ENCODE peak calls at places on chromosomes 11 and 22, in five cellular contexts. I is osteoblast, U is activated T-cell treated with anti-CD3 and anti-CD28 coated beads for 1 hour, K is tibial artery, E is HEK293T. W is an unnamed sample.

GRCh38 chr11:124839051-124839971 is 25.9 kb upstream of the ROBO3 start:
- DNase-seq in I (peak), U (no peak), K (no peak), E (no peak), W (peak)

GRCh38 chr11:92861641-92862040 is 107.8 kb upstream of the MTNR1B start:
- DNase-seq in I (no peak), U (no peak), K (no peak), E (no peak), W (no peak)

GRCh38 chr11:46380340-46381045 is 976 bp upstream of the MDK start:
- DNase-seq in I (peak), U (peak), K (peak), E (peak), W (peak)

GRCh38 chr11:11446967-11447366 is 93.9 kb upstream of the CSNK2A3 start:
- DNase-seq in I (no peak), U (no peak), K (no peak), E (no peak), W (no peak)

GRCh38 chr22:24482586-24482985 is 12.5 kb upstream of the UPB1 start:
- DNase-seq in I (no peak), U (no peak), K (no peak), E (no peak), W (no peak)

GRCh38 chr11:117861151-117862018 is 15.1 kb downstream of the FXYD6 start:
- DNase-seq in I (no peak), U (no peak), K (no peak), E (peak), W (peak)

GRCh38 chr11:102429691-102430090 is 22.9 kb downstream of the TMEM123 start:
- DNase-seq in I (no peak), U (no peak), K (no peak), E (no peak), W (no peak)

GRCh38 chr11:126512251-126512650 is 156.8 kb downstream of the ST3GAL4 start:
- DNase-seq in I (peak), U (no peak), K (no peak), E (no peak), W (no peak)

GRCh38 chr11:64110465-64111375 is 55.2 kb downstream of the MACROD1 start:
- DNase-seq in I (no peak), U (no peak), K (no peak), E (no peak), W (no peak)

GRCh38 chr11:2578006-2578933 is 121.5 kb downstream of the KCNQ1OT1 start:
- DNase-seq in I (peak), U (no peak), K (peak), E (no peak), W (peak)

GRCh38 chr22:19889951-19890350 is 35.3 kb upstream of the GNB1L start:
- DNase-seq in I (no peak), U (peak), K (no peak), E (no peak), W (no peak)

GRCh38 chr11:6191733-6192132 is 7.3 kb upstream of the OR52W1 start:
- DNase-seq in I (no peak), U (no peak), K (no peak), E (no peak), W (no peak)

GRCh38 chr11:3001496-3001895 is 9.4 kb upstream of the NAP1L4 start:
- DNase-seq in I (no peak), U (no peak), K (peak), E (no peak), W (no peak)

GRCh38 chr11:113666584-113666983 is 39.5 kb downstream of the TMPRSS5 start:
- DNase-seq in I (no peak), U (no peak), K (no peak), E (no peak), W (no peak)

GRCh38 chr11:85718991-85719807 is 33.2 kb upstream of the CCDC89 start:
- DNase-seq in I (peak), U (no peak), K (peak), E (no peak), W (peak)

GRCh38 chr11:72641900-72642814 is 32.1 kb downstream of the PDE2A start:
- DNase-seq in I (peak), U (no peak), K (peak), E (peak), W (peak)

GRCh38 chr22:18023509-18024275 is 669 bp downstream of the MICAL3 start:
- DNase-seq in I (peak), U (no peak), K (peak), E (peak), W (peak)

GRCh38 chr22:49751968-49752597 is 75.6 kb downstream of the BRD1 start:
- DNase-seq in I (no peak), U (no peak), K (peak), E (no peak), W (no peak)

GRCh38 chr11:110797453-110797852 is 85.2 kb upstream of the ARHGAP20 start:
- DNase-seq in I (no peak), U (no peak), K (no peak), E (no peak), W (no peak)

GRCh38 chr22:46833228-46833627 is 70.8 kb downstream of the TBC1D22A start:
- DNase-seq in I (no peak), U (no peak), K (no peak), E (peak), W (no peak)

GRCh38 chr22:11616811-11617210 is 3911.2 kb upstream of the OR11H1 start:
- DNase-seq in I (no peak), U (no peak), K (no peak), E (no peak), W (no peak)

GRCh38 chr11:1103401-1104360 is 29.0 kb downstream of the MUC2 start:
- DNase-seq in I (no peak), U (no peak), K (no peak), E (no peak), W (no peak)

GRCh38 chr11:43735931-43736330 is 55.4 kb downstream of the HSD17B12 start:
- DNase-seq in I (peak), U (no peak), K (no peak), E (no peak), W (no peak)

GRCh38 chr11:67434395-67434881 is 3.0 kb downstream of the PTPRCAP start:
- DNase-seq in I (no peak), U (no peak), K (no peak), E (no peak), W (no peak)

GRCh38 chr11:94832604-94833238 is 64.6 kb downstream of the AMOTL1 start:
- DNase-seq in I (no peak), U (no peak), K (no peak), E (no peak), W (no peak)

GRCh38 chr11:105042178-105042577 is 3.0 kb downstream of the CARD16 start:
- DNase-seq in I (no peak), U (no peak), K (no peak), E (no peak), W (no peak)

GRCh38 chr11:64887757-64888405 is 9.5 kb upstream of the EHD1 start:
- DNase-seq in I (peak), U (peak), K (peak), E (peak), W (peak)

GRCh38 chr22:37566329-37566837 is 6.1 kb downstream of the CDC42EP1 start:
- DNase-seq in I (peak), U (peak), K (no peak), E (no peak), W (no peak)

GRCh38 chr11:18046116-18046777 is at the start of gene TPH1:
- DNase-seq in I (peak), U (no peak), K (peak), E (no peak), W (peak)

W was measured in glutamatergic neuron.